ENCODE peak calls at places on chromosomes 2 and 18, in five cellular contexts. One of them, this sample, is unnamed.

GRCh38 chr2:17684008-17684407 is 69.6 kb downstream of the SMC6 start:
- DNase-seq in psoas muscle: no peak
- DNase-seq in coronary artery: no peak
- DNase-seq in IMR-90: no peak
- DNase-seq in fibroblast of lung: no peak
- DNase-seq in this sample: no peak

GRCh38 chr2:146982393-146982846 is 862.4 kb upstream of the ACVR2A start:
- DNase-seq in psoas muscle: peak
- DNase-seq in coronary artery: no peak
- DNase-seq in IMR-90: peak
- DNase-seq in fibroblast of lung: peak
- DNase-seq in this sample: no peak

GRCh38 chr18:25538175-25538922 is 186.4 kb upstream of the ZNF521 start:
- DNase-seq in psoas muscle: no peak
- DNase-seq in coronary artery: no peak
- DNase-seq in IMR-90: peak
- DNase-seq in fibroblast of lung: no peak
- DNase-seq in this sample: no peak

GRCh38 chr2:174259981-174260380 is 11.6 kb upstream of the OLA1 start:
- DNase-seq in psoas muscle: no peak
- DNase-seq in coronary artery: no peak
- DNase-seq in IMR-90: peak
- DNase-seq in fibroblast of lung: peak
- DNase-seq in this sample: no peak

GRCh38 chr2:11829947-11830707 is 83.7 kb downstream of the LPIN1 start:
- DNase-seq in psoas muscle: peak
- DNase-seq in coronary artery: peak
- DNase-seq in IMR-90: peak
- DNase-seq in fibroblast of lung: peak
- DNase-seq in this sample: peak

GRCh38 chr2:230602562-230603230 is 109.9 kb upstream of the CAB39 start:
- DNase-seq in psoas muscle: no peak
- DNase-seq in coronary artery: no peak
- DNase-seq in IMR-90: no peak
- DNase-seq in fibroblast of lung: no peak
- DNase-seq in this sample: no peak

GRCh38 chr2:239800785-239801184 is 224.4 kb downstream of the NDUFA10 start:
- DNase-seq in psoas muscle: no peak
- DNase-seq in coronary artery: peak
- DNase-seq in IMR-90: no peak
- DNase-seq in fibroblast of lung: no peak
- DNase-seq in this sample: no peak

GRCh38 chr18:29034113-29034856 is 857.4 kb upstream of the CDH2 start:
- DNase-seq in psoas muscle: no peak
- DNase-seq in coronary artery: no peak
- DNase-seq in IMR-90: no peak
- DNase-seq in fibroblast of lung: peak
- DNase-seq in this sample: no peak

GRCh38 chr18:13416848-13417247 is 198.3 kb downstream of the LDLRAD4 start:
- DNase-seq in psoas muscle: no peak
- DNase-seq in coronary artery: no peak
- DNase-seq in IMR-90: no peak
- DNase-seq in fibroblast of lung: no peak
- DNase-seq in this sample: no peak

GRCh38 chr2:74041182-74041581 is 56.5 kb downstream of the TET3 start:
- DNase-seq in psoas muscle: no peak
- DNase-seq in coronary artery: no peak
- DNase-seq in IMR-90: no peak
- DNase-seq in fibroblast of lung: no peak
- DNase-seq in this sample: no peak

GRCh38 chr2:159290289-159290907 is 3.9 kb upstream of the WDSUB1 start:
- DNase-seq in psoas muscle: no peak
- DNase-seq in coronary artery: no peak
- DNase-seq in IMR-90: peak
- DNase-seq in fibroblast of lung: peak
- DNase-seq in this sample: no peak

GRCh38 chr2:177606636-177607035 is 214.1 kb downstream of the AGPS start:
- DNase-seq in psoas muscle: no peak
- DNase-seq in coronary artery: no peak
- DNase-seq in IMR-90: peak
- DNase-seq in fibroblast of lung: peak
- DNase-seq in this sample: no peak

GRCh38 chr2:13260401-13260800 is 543.7 kb downstream of the TRIB2 start:
- DNase-seq in psoas muscle: no peak
- DNase-seq in coronary artery: no peak
- DNase-seq in IMR-90: no peak
- DNase-seq in fibroblast of lung: no peak
- DNase-seq in this sample: no peak

GRCh38 chr2:168156661-168157060 is 90.7 kb downstream of the STK39 start:
- DNase-seq in psoas muscle: no peak
- DNase-seq in coronary artery: no peak
- DNase-seq in IMR-90: peak
- DNase-seq in fibroblast of lung: no peak
- DNase-seq in this sample: no peak

GRCh38 chr2:16973586-16974274 is 308.1 kb upstream of the CYRIA start:
- DNase-seq in psoas muscle: no peak
- DNase-seq in coronary artery: no peak
- DNase-seq in IMR-90: no peak
- DNase-seq in fibroblast of lung: peak
- DNase-seq in this sample: no peak

GRCh38 chr18:53416985-53417384 is 807.5 kb downstream of the MBD2 start:
- DNase-seq in psoas muscle: no peak
- DNase-seq in coronary artery: no peak
- DNase-seq in IMR-90: no peak
- DNase-seq in fibroblast of lung: no peak
- DNase-seq in this sample: no peak
- H3K27ac ChIP-seq in psoas muscle: no peak
- H3K27ac ChIP-seq in coronary artery: no peak
- H3K27ac ChIP-seq in IMR-90: no peak
- H3K27ac ChIP-seq in fibroblast of lung: no peak
- H3K27ac ChIP-seq in this sample: no peak

GRCh38 chr2:10404324-10405143 is 43.6 kb downstream of the ODC1 start:
- DNase-seq in psoas muscle: no peak
- DNase-seq in coronary artery: peak
- DNase-seq in IMR-90: no peak
- DNase-seq in fibroblast of lung: no peak
- DNase-seq in this sample: peak

GRCh38 chr2:10406491-10406890 is 41.6 kb downstream of the ODC1 start:
- DNase-seq in psoas muscle: no peak
- DNase-seq in coronary artery: no peak
- DNase-seq in IMR-90: no peak
- DNase-seq in fibroblast of lung: no peak
- DNase-seq in this sample: no peak

GRCh38 chr2:10407432-10407831 is 40.7 kb downstream of the ODC1 start:
- DNase-seq in psoas muscle: no peak
- DNase-seq in coronary artery: no peak
- DNase-seq in IMR-90: no peak
- DNase-seq in fibroblast of lung: no peak
- DNase-seq in this sample: no peak

GRCh38 chr2:10405441-10405840 is 42.7 kb downstream of the ODC1 start:
- DNase-seq in psoas muscle: peak
- DNase-seq in coronary artery: peak
- DNase-seq in IMR-90: peak
- DNase-seq in fibroblast of lung: peak
- DNase-seq in this sample: no peak

GRCh38 chr2:10406016-10406415 is 42.1 kb downstream of the ODC1 start:
- DNase-seq in psoas muscle: peak
- DNase-seq in coronary artery: peak
- DNase-seq in IMR-90: no peak
- DNase-seq in fibroblast of lung: no peak
- DNase-seq in this sample: no peak
- H3K27ac ChIP-seq in psoas muscle: peak
- H3K27ac ChIP-seq in coronary artery: peak
- H3K27ac ChIP-seq in IMR-90: no peak
- H3K27ac ChIP-seq in fibroblast of lung: no peak
- H3K27ac ChIP-seq in this sample: no peak

GRCh38 chr2:72793798-72794447 is 31.9 kb downstream of the EXOC6B start:
- DNase-seq in psoas muscle: no peak
- DNase-seq in coronary artery: no peak
- DNase-seq in IMR-90: peak
- DNase-seq in fibroblast of lung: peak
- DNase-seq in this sample: no peak
- H3K27ac ChIP-seq in psoas muscle: peak
- H3K27ac ChIP-seq in coronary artery: peak
- H3K27ac ChIP-seq in IMR-90: no peak
- H3K27ac ChIP-seq in fibroblast of lung: no peak
- H3K27ac ChIP-seq in this sample: no peak

GRCh38 chr18:77086656-77087390 is 45.8 kb downstream of the MBP start:
- DNase-seq in psoas muscle: no peak
- DNase-seq in coronary artery: no peak
- DNase-seq in IMR-90: no peak
- DNase-seq in fibroblast of lung: peak
- DNase-seq in this sample: no peak

GRCh38 chr18:77089796-77090285 is 42.7 kb downstream of the MBP start:
- DNase-seq in psoas muscle: no peak
- DNase-seq in coronary artery: peak
- DNase-seq in IMR-90: no peak
- DNase-seq in fibroblast of lung: no peak
- DNase-seq in this sample: no peak

GRCh38 chr18:77086034-77086433 is 46.5 kb downstream of the MBP start:
- DNase-seq in psoas muscle: no peak
- DNase-seq in coronary artery: no peak
- DNase-seq in IMR-90: peak
- DNase-seq in fibroblast of lung: peak
- DNase-seq in this sample: no peak

GRCh38 chr18:77088977-77089795 is 43.4 kb downstream of the MBP start:
- DNase-seq in psoas muscle: peak
- DNase-seq in coronary artery: peak
- DNase-seq in IMR-90: no peak
- DNase-seq in fibroblast of lung: no peak
- DNase-seq in this sample: no peak

GRCh38 chr18:77087391-77088141 is 45.0 kb downstream of the MBP start:
- DNase-seq in psoas muscle: peak
- DNase-seq in coronary artery: peak
- DNase-seq in IMR-90: no peak
- DNase-seq in fibroblast of lung: peak
- DNase-seq in this sample: peak
- H3K27ac ChIP-seq in psoas muscle: peak
- H3K27ac ChIP-seq in coronary artery: peak
- H3K27ac ChIP-seq in IMR-90: no peak
- H3K27ac ChIP-seq in fibroblast of lung: no peak
- H3K27ac ChIP-seq in this sample: no peak

GRCh38 chr2:191462370-191462769 is 215.6 kb upstream of the NABP1 start:
- DNase-seq in psoas muscle: no peak
- DNase-seq in coronary artery: no peak
- DNase-seq in IMR-90: no peak
- DNase-seq in fibroblast of lung: no peak
- DNase-seq in this sample: no peak
- H3K27ac ChIP-seq in psoas muscle: no peak
- H3K27ac ChIP-seq in coronary artery: no peak
- H3K27ac ChIP-seq in IMR-90: no peak
- H3K27ac ChIP-seq in fibroblast of lung: no peak
- H3K27ac ChIP-seq in this sample: no peak

DNA sequence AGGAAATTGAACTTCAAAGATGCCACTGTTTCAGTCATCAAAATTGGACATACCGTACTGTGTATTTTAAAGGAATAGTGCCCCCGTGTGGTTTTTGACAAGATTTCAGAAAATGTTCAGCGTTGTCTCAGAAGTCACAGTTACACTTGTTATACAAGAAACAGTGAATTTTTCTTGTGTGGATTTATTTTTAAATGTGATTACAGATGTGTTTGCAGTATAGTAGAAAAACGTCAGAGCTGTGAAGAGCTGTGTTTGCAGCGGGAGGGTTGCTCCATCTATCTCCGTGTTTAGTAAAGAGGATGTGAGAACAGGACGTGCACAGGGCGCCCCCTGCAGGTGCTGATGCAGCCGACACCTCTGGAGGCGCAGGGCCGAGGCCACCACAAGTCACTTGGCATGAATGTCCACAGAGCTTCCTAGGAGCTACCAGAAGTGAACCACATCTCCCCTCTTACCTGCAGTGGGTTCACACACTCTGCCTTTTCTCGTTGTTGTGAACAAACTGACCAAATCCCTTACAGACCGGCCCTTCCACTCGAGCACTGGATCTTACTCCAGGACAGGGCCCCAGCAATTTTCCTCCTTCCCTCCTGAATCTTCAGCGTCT is 73.1 kb downstream of the CACNB4 start:
- DNase-seq in psoas muscle: peak
- DNase-seq in coronary artery: peak
- DNase-seq in IMR-90: peak
- DNase-seq in fibroblast of lung: peak
- DNase-seq in this sample: peak
- H3K27ac ChIP-seq in psoas muscle: no peak
- H3K27ac ChIP-seq in coronary artery: no peak
- H3K27ac ChIP-seq in IMR-90: no peak
- H3K27ac ChIP-seq in fibroblast of lung: no peak
- H3K27ac ChIP-seq in this sample: no peak

GRCh38 chr2:65067806-65068553 is 11.8 kb downstream of the CEP68 start:
- DNase-seq in psoas muscle: no peak
- DNase-seq in coronary artery: peak
- DNase-seq in IMR-90: no peak
- DNase-seq in fibroblast of lung: no peak
- DNase-seq in this sample: no peak
- H3K27ac ChIP-seq in psoas muscle: peak
- H3K27ac ChIP-seq in coronary artery: peak
- H3K27ac ChIP-seq in IMR-90: no peak
- H3K27ac ChIP-seq in fibroblast of lung: no peak
- H3K27ac ChIP-seq in this sample: peak

GRCh38 chr2:1796581-1796930 is 52.2 kb upstream of the PXDN start:
- DNase-seq in psoas muscle: no peak
- DNase-seq in coronary artery: no peak
- DNase-seq in IMR-90: no peak
- DNase-seq in fibroblast of lung: no peak
- DNase-seq in this sample: no peak

GRCh38 chr2:1794821-1795220 is 50.5 kb upstream of the PXDN start:
- DNase-seq in psoas muscle: no peak
- DNase-seq in coronary artery: peak
- DNase-seq in IMR-90: no peak
- DNase-seq in fibroblast of lung: no peak
- DNase-seq in this sample: no peak

GRCh38 chr2:1793868-1794445 is 49.6 kb upstream of the PXDN start:
- DNase-seq in psoas muscle: no peak
- DNase-seq in coronary artery: peak
- DNase-seq in IMR-90: no peak
- DNase-seq in fibroblast of lung: peak
- DNase-seq in this sample: no peak

GRCh38 chr2:1795261-1795828 is 51.0 kb upstream of the PXDN start:
- DNase-seq in psoas muscle: no peak
- DNase-seq in coronary artery: peak
- DNase-seq in IMR-90: no peak
- DNase-seq in fibroblast of lung: no peak
- DNase-seq in this sample: no peak

GRCh38 chr2:1795842-1796580 is 51.7 kb upstream of the PXDN start:
- DNase-seq in psoas muscle: no peak
- DNase-seq in coronary artery: no peak
- DNase-seq in IMR-90: no peak
- DNase-seq in fibroblast of lung: peak
- DNase-seq in this sample: no peak
- H3K27ac ChIP-seq in psoas muscle: no peak
- H3K27ac ChIP-seq in coronary artery: no peak
- H3K27ac ChIP-seq in IMR-90: no peak
- H3K27ac ChIP-seq in fibroblast of lung: no peak
- H3K27ac ChIP-seq in this sample: no peak